ENCODE peak calls at places on chromosomes 2 and 18, in nine cellular contexts. One of them, this sample, is unnamed.

GRCh38 chr2:29012211-29012681 is 31.1 kb downstream of the TOGARAM2 start:
- DNase-seq in breast epithelium: no peak
- DNase-seq in right lobe of liver: no peak
- DNase-seq in ovary: peak
- DNase-seq in transverse colon: peak
- DNase-seq in fibroblast of lung: no peak
- DNase-seq in tibial artery: no peak
- DNase-seq in HepG2: no peak
- DNase-seq in heart right ventricle: peak
- DNase-seq in this sample: no peak

GRCh38 chr2:62705859-62706720 is 577 bp downstream of the EHBP1 start:
- DNase-seq in HepG2: peak
- DNase-seq in right lobe of liver: peak
- DNase-seq in fibroblast of lung: peak
- DNase-seq in breast epithelium: peak
- DNase-seq in transverse colon: peak
- DNase-seq in ovary: peak
- DNase-seq in heart right ventricle: peak
- DNase-seq in tibial artery: peak
- DNase-seq in this sample: no peak

GRCh38 chr2:238875531-238876231 is 27.8 kb downstream of the TWIST2 start:
- DNase-seq in transverse colon: no peak
- DNase-seq in ovary: peak
- DNase-seq in right lobe of liver: peak
- DNase-seq in heart right ventricle: no peak
- DNase-seq in tibial artery: peak
- DNase-seq in breast epithelium: no peak
- DNase-seq in HepG2: no peak
- DNase-seq in fibroblast of lung: no peak
- DNase-seq in this sample: no peak

GRCh38 chr2:213156682-213157081 is 5.3 kb upstream of the IKZF2 start:
- DNase-seq in tibial artery: no peak
- DNase-seq in ovary: no peak
- DNase-seq in fibroblast of lung: no peak
- DNase-seq in right lobe of liver: no peak
- DNase-seq in breast epithelium: no peak
- DNase-seq in transverse colon: no peak
- DNase-seq in HepG2: no peak
- DNase-seq in heart right ventricle: no peak
- DNase-seq in this sample: no peak

GRCh38 chr2:178377046-178377445 is 73.9 kb downstream of the PRKRA start:
- DNase-seq in fibroblast of lung: no peak
- DNase-seq in breast epithelium: no peak
- DNase-seq in right lobe of liver: no peak
- DNase-seq in tibial artery: no peak
- DNase-seq in HepG2: no peak
- DNase-seq in transverse colon: no peak
- DNase-seq in heart right ventricle: no peak
- DNase-seq in ovary: no peak
- DNase-seq in this sample: no peak

GRCh38 chr2:98915751-98916358 is 20.2 kb downstream of the CRACDL start:
- DNase-seq in fibroblast of lung: peak
- DNase-seq in heart right ventricle: no peak
- DNase-seq in tibial artery: peak
- DNase-seq in ovary: no peak
- DNase-seq in HepG2: no peak
- DNase-seq in breast epithelium: no peak
- DNase-seq in right lobe of liver: no peak
- DNase-seq in transverse colon: no peak
- DNase-seq in this sample: no peak

GRCh38 chr2:240182001-240182400 is 41.5 kb upstream of the OTOS start:
- DNase-seq in tibial artery: peak
- DNase-seq in HepG2: no peak
- DNase-seq in heart right ventricle: no peak
- DNase-seq in fibroblast of lung: no peak
- DNase-seq in transverse colon: no peak
- DNase-seq in breast epithelium: peak
- DNase-seq in ovary: no peak
- DNase-seq in right lobe of liver: peak
- DNase-seq in this sample: no peak

GRCh38 chr2:161414385-161415040 is 1.6 kb upstream of the TBR1 start:
- DNase-seq in heart right ventricle: peak
- DNase-seq in breast epithelium: no peak
- DNase-seq in ovary: peak
- DNase-seq in right lobe of liver: no peak
- DNase-seq in fibroblast of lung: peak
- DNase-seq in transverse colon: peak
- DNase-seq in tibial artery: peak
- DNase-seq in HepG2: peak
- DNase-seq in this sample: no peak

GRCh38 chr2:47129191-47129711 is 25.9 kb downstream of the STPG4 start:
- DNase-seq in ovary: no peak
- DNase-seq in heart right ventricle: no peak
- DNase-seq in breast epithelium: no peak
- DNase-seq in right lobe of liver: no peak
- DNase-seq in HepG2: peak
- DNase-seq in transverse colon: no peak
- DNase-seq in tibial artery: no peak
- DNase-seq in fibroblast of lung: no peak
- DNase-seq in this sample: no peak

GRCh38 chr2:10909050-10909995 is 2.4 kb upstream of the KCNF1 start:
- DNase-seq in tibial artery: peak
- DNase-seq in HepG2: peak
- DNase-seq in transverse colon: no peak
- DNase-seq in right lobe of liver: no peak
- DNase-seq in heart right ventricle: no peak
- DNase-seq in fibroblast of lung: no peak
- DNase-seq in ovary: no peak
- DNase-seq in breast epithelium: no peak
- DNase-seq in this sample: no peak

DNA sequence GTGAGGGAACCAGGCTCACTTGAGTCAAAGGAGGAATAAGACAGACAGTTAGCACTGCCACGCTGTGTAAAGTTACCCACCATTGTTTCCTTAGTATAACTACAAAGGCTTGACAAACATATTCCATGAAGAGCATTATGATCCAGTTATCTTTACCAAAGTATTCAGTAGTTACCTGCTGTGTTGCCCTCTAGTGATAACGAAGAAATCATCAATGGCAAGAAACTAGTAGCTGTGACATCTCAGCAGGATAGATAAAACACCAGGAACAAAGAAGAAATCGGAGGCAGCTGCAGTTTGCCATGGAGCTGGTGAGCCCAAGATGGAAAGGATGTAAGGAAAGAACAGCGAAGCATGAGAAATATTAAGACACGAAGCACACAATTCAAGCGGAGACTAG is 215.3 kb upstream of the FSHR start:
- DNase-seq in ovary: no peak
- DNase-seq in fibroblast of lung: no peak
- DNase-seq in tibial artery: no peak
- DNase-seq in right lobe of liver: no peak
- DNase-seq in breast epithelium: no peak
- DNase-seq in transverse colon: no peak
- DNase-seq in heart right ventricle: no peak
- DNase-seq in HepG2: no peak
- DNase-seq in this sample: no peak
- H3K27ac ChIP-seq in ovary: no peak
- H3K27ac ChIP-seq in fibroblast of lung: no peak
- H3K27ac ChIP-seq in tibial artery: no peak
- H3K27ac ChIP-seq in right lobe of liver: no peak
- H3K27ac ChIP-seq in breast epithelium: no peak
- H3K27ac ChIP-seq in transverse colon: no peak
- H3K27ac ChIP-seq in heart right ventricle: no peak
- H3K27ac ChIP-seq in HepG2: no peak
- H3K27ac ChIP-seq in this sample: no peak

GRCh38 chr18:48227206-48227605 is 182.0 kb downstream of the ZBTB7C start:
- DNase-seq in ovary: no peak
- DNase-seq in transverse colon: no peak
- DNase-seq in heart right ventricle: no peak
- DNase-seq in fibroblast of lung: no peak
- DNase-seq in tibial artery: no peak
- DNase-seq in HepG2: no peak
- DNase-seq in breast epithelium: no peak
- DNase-seq in right lobe of liver: no peak
- DNase-seq in this sample: no peak

GRCh38 chr18:48228301-48228715 is 180.9 kb downstream of the ZBTB7C start:
- DNase-seq in tibial artery: peak
- DNase-seq in heart right ventricle: peak
- DNase-seq in ovary: peak
- DNase-seq in HepG2: no peak
- DNase-seq in transverse colon: peak
- DNase-seq in fibroblast of lung: no peak
- DNase-seq in right lobe of liver: peak
- DNase-seq in breast epithelium: no peak
- DNase-seq in this sample: no peak

GRCh38 chr18:48229445-48230052 is 179.6 kb downstream of the ZBTB7C start:
- DNase-seq in transverse colon: no peak
- DNase-seq in heart right ventricle: no peak
- DNase-seq in right lobe of liver: no peak
- DNase-seq in tibial artery: no peak
- DNase-seq in HepG2: no peak
- DNase-seq in fibroblast of lung: no peak
- DNase-seq in ovary: peak
- DNase-seq in breast epithelium: no peak
- DNase-seq in this sample: no peak

GRCh38 chr18:48228841-48229240 is 180.3 kb downstream of the ZBTB7C start:
- DNase-seq in ovary: no peak
- DNase-seq in heart right ventricle: no peak
- DNase-seq in transverse colon: no peak
- DNase-seq in HepG2: no peak
- DNase-seq in right lobe of liver: no peak
- DNase-seq in tibial artery: no peak
- DNase-seq in fibroblast of lung: no peak
- DNase-seq in breast epithelium: no peak
- DNase-seq in this sample: no peak

DNA sequence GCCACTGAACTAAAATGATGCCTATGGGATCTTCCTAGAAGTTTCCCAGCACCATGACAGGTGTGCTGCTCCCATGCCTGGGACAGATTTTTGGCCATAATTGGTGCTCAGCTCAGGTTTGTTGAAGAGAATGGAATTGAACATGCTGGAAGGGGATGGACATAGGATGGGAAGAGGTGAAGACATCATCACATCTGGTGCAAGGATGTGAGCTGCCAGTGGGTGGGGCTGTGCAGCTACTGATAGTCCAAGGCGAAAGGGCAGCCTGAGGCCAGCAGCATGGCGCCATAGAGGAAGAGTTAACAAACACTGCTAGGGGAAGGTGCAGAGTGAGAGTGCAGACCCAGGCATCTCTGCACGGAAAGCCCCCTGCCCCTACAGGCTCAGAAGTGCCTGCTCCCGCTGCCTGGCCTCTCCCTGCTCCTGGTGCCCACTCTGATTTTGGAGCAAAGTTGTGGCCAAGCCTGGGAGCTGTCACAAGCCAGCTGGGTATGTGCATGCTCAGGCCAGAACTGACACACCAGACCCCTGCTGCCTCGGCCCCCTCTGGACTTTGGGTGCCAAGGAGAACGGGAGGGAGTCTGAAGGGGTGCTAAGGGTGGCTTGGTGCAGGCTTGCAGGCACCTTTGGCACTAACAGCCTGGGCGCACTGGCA is 178.6 kb downstream of the ZBTB7C start:
- DNase-seq in breast epithelium: peak
- DNase-seq in tibial artery: no peak
- DNase-seq in heart right ventricle: peak
- DNase-seq in right lobe of liver: peak
- DNase-seq in transverse colon: peak
- DNase-seq in fibroblast of lung: peak
- DNase-seq in ovary: no peak
- DNase-seq in HepG2: peak
- DNase-seq in this sample: peak
- TF ChIP-seq CTCF in breast epithelium: peak
- TF ChIP-seq CTCF in tibial artery: peak
- TF ChIP-seq CTCF in heart right ventricle: peak
- TF ChIP-seq CTCF in right lobe of liver: peak
- TF ChIP-seq CTCF in transverse colon: peak
- TF ChIP-seq CTCF in fibroblast of lung: peak
- TF ChIP-seq CTCF in ovary: no peak
- TF ChIP-seq CTCF in HepG2: peak
- TF ChIP-seq CTCF in this sample: peak

DNA sequence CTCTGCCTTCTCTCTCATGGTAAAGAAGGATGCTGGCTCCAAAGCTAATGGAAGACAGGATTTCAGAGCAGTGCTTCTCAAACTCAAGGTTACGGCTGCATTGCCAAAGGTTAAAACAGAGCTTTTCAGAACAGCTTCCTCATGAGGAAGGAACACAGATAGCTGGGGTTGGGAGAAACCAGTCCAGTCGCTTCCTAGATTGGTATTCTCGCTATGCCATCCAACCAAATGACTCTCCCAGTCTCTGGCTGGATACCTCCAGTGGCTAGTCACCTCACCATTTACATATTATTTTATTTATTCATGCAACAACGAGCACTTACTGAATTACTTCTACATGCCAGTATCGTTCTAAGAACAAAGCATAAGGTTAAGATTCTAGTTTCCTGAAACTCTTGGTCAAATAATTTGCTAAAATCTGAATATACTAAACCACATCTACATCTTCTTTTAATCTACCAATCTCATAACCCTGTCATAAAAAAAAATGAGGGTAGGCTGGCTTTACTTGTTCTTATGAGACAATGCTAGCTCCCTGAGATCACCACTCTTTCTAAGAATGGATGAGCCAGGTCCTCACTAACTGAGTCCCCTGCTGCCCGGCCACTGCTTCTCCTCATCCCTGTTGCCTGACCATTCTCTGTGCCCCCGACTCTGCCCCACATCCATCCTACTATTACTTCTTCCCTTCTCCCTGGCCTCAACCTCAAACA is 20.4 kb downstream of the KDSR start:
- DNase-seq in heart right ventricle: no peak
- DNase-seq in tibial artery: no peak
- DNase-seq in right lobe of liver: no peak
- DNase-seq in HepG2: no peak
- DNase-seq in fibroblast of lung: peak
- DNase-seq in transverse colon: no peak
- DNase-seq in ovary: no peak
- DNase-seq in breast epithelium: no peak
- DNase-seq in this sample: no peak
- H3K27ac ChIP-seq in heart right ventricle: peak
- H3K27ac ChIP-seq in tibial artery: no peak
- H3K27ac ChIP-seq in right lobe of liver: no peak
- H3K27ac ChIP-seq in HepG2: no peak
- H3K27ac ChIP-seq in fibroblast of lung: no peak
- H3K27ac ChIP-seq in transverse colon: peak
- H3K27ac ChIP-seq in ovary: peak
- H3K27ac ChIP-seq in breast epithelium: peak
- H3K27ac ChIP-seq in this sample: no peak

DNA sequence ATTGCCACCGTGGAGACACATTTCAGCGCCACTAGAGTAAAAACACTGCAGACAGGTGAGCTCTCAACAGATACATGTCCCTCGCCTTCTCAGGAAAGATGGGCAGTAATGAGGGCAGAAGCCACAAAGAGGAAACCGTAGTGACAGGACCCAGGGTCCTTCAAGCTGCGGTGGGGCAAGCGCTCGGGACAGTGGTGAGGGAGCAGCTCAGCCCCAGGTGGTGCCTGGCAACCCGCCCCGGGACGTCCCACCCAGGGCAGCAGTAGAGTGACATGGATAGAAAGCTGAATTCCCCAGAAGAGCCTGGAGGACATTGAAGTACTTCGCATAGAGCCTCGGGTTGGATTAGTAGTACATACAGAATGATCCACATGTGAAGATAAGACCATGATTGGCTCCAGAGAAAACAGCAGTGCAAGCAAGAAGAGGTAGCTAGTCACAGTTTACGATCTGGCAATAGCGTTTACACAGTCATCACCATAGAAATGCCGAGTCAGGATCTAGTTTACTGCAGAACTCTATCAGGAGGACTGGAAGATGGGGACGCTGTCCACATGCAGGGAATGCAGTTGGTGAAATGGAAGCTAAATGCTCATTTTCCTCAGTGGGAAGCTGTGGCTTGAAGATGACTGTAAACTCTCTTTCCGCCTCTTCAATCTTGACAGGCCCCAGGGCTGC is 37.4 kb upstream of the ALPP start:
- DNase-seq in transverse colon: no peak
- DNase-seq in breast epithelium: no peak
- DNase-seq in heart right ventricle: no peak
- DNase-seq in right lobe of liver: no peak
- DNase-seq in ovary: no peak
- DNase-seq in HepG2: no peak
- DNase-seq in tibial artery: peak
- DNase-seq in fibroblast of lung: no peak
- DNase-seq in this sample: no peak
- TF ChIP-seq CTCF in transverse colon: no peak
- TF ChIP-seq CTCF in breast epithelium: no peak
- TF ChIP-seq CTCF in heart right ventricle: no peak
- TF ChIP-seq CTCF in right lobe of liver: no peak
- TF ChIP-seq CTCF in ovary: no peak
- TF ChIP-seq CTCF in HepG2: no peak
- TF ChIP-seq CTCF in tibial artery: no peak
- TF ChIP-seq CTCF in fibroblast of lung: no peak
- TF ChIP-seq CTCF in this sample: no peak

This sample was measured in AG04450.